ENCODE peak calls at places on chromosomes 4 and X, in seven cellular contexts. Q is neural progenitor cell, I is cardiac muscle cell, L is GM12865, R is aorta, M is H7, H is activated T-cell treated with anti-CD3 and anti-CD28 coated beads for 1 hour. O is an unnamed sample.

GRCh38 chr4:147110968-147111367 is 165.3 kb upstream of the TTC29 start:
- DNase-seq in I (no peak), Q (no peak), H (no peak), M (no peak), R (no peak), L (no peak), O (no peak)

GRCh38 chr4:101304916-101305315 is 42.4 kb downstream of the PPP3CA start:
- DNase-seq in I (no peak), L (no peak), R (no peak), Q (peak), M (no peak), H (no peak), O (no peak)

GRCh38 chr4:1250527-1250812 is 1.5 kb upstream of the CTBP1 start:
- DNase-seq in M (peak), L (no peak), R (peak), I (no peak), Q (no peak), H (no peak), O (no peak)

GRCh38 chr4:112978691-112979472 is 70.6 kb upstream of the ANK2 start:
- DNase-seq in L (no peak), I (no peak), H (no peak), M (no peak), R (no peak), Q (no peak), O (no peak)

GRCh38 chrX:139639253-139639652 is 68.7 kb downstream of the MCF2 start:
- DNase-seq in R (no peak), I (no peak), M (no peak), L (peak), Q (no peak), H (no peak), O (no peak)

GRCh38 chrX:110037181-110037580 is 34.3 kb downstream of the TMEM164 start:
- DNase-seq in I (no peak), L (no peak), R (no peak), Q (no peak), M (no peak), H (no peak), O (no peak)

GRCh38 chr4:80014531-80014930 is 58.5 kb downstream of the ANTXR2 start:
- DNase-seq in R (no peak), H (no peak), L (no peak), Q (no peak), I (no peak), M (no peak), O (no peak)

GRCh38 chr4:139913398-139913990 is 240.5 kb downstream of the MAML3 start:
- DNase-seq in R (no peak), L (no peak), M (no peak), H (no peak), I (no peak), Q (no peak), O (no peak)

GRCh38 chrX:77446840-77447239 is 349 bp upstream of the FGF16 start:
- DNase-seq in H (no peak), R (no peak), M (no peak), Q (no peak), L (no peak), I (no peak), O (no peak)

GRCh38 chrX:39753296-39753996 is 344.3 kb downstream of the BCOR start:
- DNase-seq in L (no peak), Q (no peak), H (no peak), M (no peak), R (no peak), I (no peak), O (no peak)

GRCh38 chrX:153874366-153875125 is 11.4 kb downstream of the L1CAM start:
- DNase-seq in I (no peak), M (peak), H (no peak), L (no peak), Q (no peak), R (no peak), O (no peak)

GRCh38 chr4:177393236-177393635 is 49.0 kb downstream of the AGA start:
- DNase-seq in M (no peak), Q (no peak), I (no peak), L (peak), H (no peak), R (no peak), O (no peak)

GRCh38 chr4:140721088-140721421 is 35.1 kb downstream of the TBC1D9 start:
- DNase-seq in L (peak), H (no peak), I (no peak), R (no peak), Q (no peak), M (no peak), O (no peak)

GRCh38 chr4:8188085-8188484 is 11.0 kb upstream of the SH3TC1 start:
- DNase-seq in L (no peak), R (no peak), H (no peak), I (no peak), M (no peak), Q (no peak), O (no peak)

GRCh38 chr4:123564758-123565346 is 168.3 kb downstream of the SPRY1 start:
- DNase-seq in R (no peak), I (peak), M (peak), Q (peak), L (peak), H (peak), O (peak)

GRCh38 chrX:87338510-87338909 is 179.1 kb upstream of the KLHL4 start:
- DNase-seq in Q (peak), H (no peak), R (no peak), M (peak), L (no peak), I (peak), O (no peak)

GRCh38 chr4:80101086-80101767 is 28.2 kb upstream of the ANTXR2 start:
- DNase-seq in R (no peak), L (no peak), I (no peak), Q (no peak), H (no peak), M (no peak), O (no peak)

GRCh38 chrX:44382871-44383270 is 39.4 kb upstream of the EFHC2 start:
- DNase-seq in L (no peak), H (no peak), I (no peak), R (no peak), M (no peak), Q (no peak), O (no peak)

GRCh38 chrX:151458824-151459223 is 61.8 kb downstream of the VMA21 start:
- DNase-seq in Q (no peak), H (no peak), M (no peak), I (no peak), L (no peak), R (no peak), O (no peak)

GRCh38 chrX:131827935-131828334 is 195.2 kb upstream of the STK26 start:
- DNase-seq in Q (peak), M (peak), L (peak), R (no peak), I (peak), H (no peak), O (no peak)

GRCh38 chr4:101334963-101335572 is 12.3 kb downstream of the PPP3CA start:
- DNase-seq in Q (no peak), R (no peak), L (peak), I (no peak), M (no peak), H (no peak), O (no peak)

GRCh38 chr4:3346146-3346545 is 53.3 kb downstream of the RGS12 start:
- DNase-seq in I (peak), H (no peak), L (peak), M (peak), R (no peak), Q (peak), O (no peak)

GRCh38 chr4:78748361-78748760 is 27.8 kb upstream of the BMP2K start:
- DNase-seq in H (no peak), R (no peak), Q (no peak), L (no peak), I (no peak), M (no peak), O (no peak)

GRCh38 chr4:159655547-159655946 is 552.7 kb downstream of the RAPGEF2 start:
- DNase-seq in L (no peak), R (no peak), M (no peak), I (no peak), H (no peak), Q (no peak), O (no peak)

GRCh38 chr4:98996056-98996941 is 778 bp downstream of the METAP1 start:
- DNase-seq in Q (peak), M (peak), L (peak), I (peak), H (peak), R (no peak), O (peak)

GRCh38 chrX:45888518-45888917 is 656.7 kb downstream of the ZNF674 start:
- DNase-seq in Q (no peak), M (no peak), L (no peak), R (no peak), I (no peak), H (no peak), O (no peak)

GRCh38 chrX:1598021-1598875 is 6.8 kb downstream of the AKAP17A start:
- DNase-seq in M (peak), H (no peak), L (no peak), R (peak), Q (no peak), I (no peak), O (no peak)

GRCh38 chr4:143699331-143700059 is 980 bp downstream of the FREM3 start:
- DNase-seq in L (no peak), H (no peak), M (peak), R (no peak), Q (no peak), I (no peak), O (no peak)

GRCh38 chr4:52234539-52235174 is 183.6 kb downstream of the SPATA18 start:
- DNase-seq in M (peak), R (no peak), Q (peak), I (peak), L (no peak), H (no peak), O (no peak)

O was measured in effector CD4-positive, alpha-beta T cell.